ENCODE peak calls at places on chromosomes 7 and 10, in ten cellular contexts. One of them, this sample, is unnamed.

GRCh38 chr10:92530421-92530820 is 43.5 kb downstream of the IDE start:
- DNase-seq in lung microvascular endothelial cell: no peak
- DNase-seq in NCI-H2029 treated with DMSO at 0.1 percent for 48 hours: no peak
- DNase-seq in central memory CD4-positive, alpha-beta T cell: no peak
- DNase-seq in NCI-H510A treated with DMSO at 0.1 percent for 48 hours: no peak
- DNase-seq in dorsolateral prefrontal cortex: no peak
- DNase-seq in substantia nigra: no peak
- DNase-seq in amniotic stem cell: no peak
- DNase-seq in mesendoderm: no peak
- DNase-seq in T1000: no peak
- DNase-seq in this sample: peak; percentile 26

GRCh38 chr10:121540773-121541395 is 57.4 kb downstream of the FGFR2 start:
- DNase-seq in amniotic stem cell: no peak
- DNase-seq in mesendoderm: no peak
- DNase-seq in T1000: no peak
- DNase-seq in lung microvascular endothelial cell: no peak
- DNase-seq in NCI-H2029 treated with DMSO at 0.1 percent for 48 hours: no peak
- DNase-seq in substantia nigra: no peak
- DNase-seq in central memory CD4-positive, alpha-beta T cell: no peak
- DNase-seq in NCI-H510A treated with DMSO at 0.1 percent for 48 hours: no peak
- DNase-seq in dorsolateral prefrontal cortex: no peak
- DNase-seq in this sample: no peak

GRCh38 chr10:191703-192518 is 56.7 kb downstream of the ZMYND11 start:
- DNase-seq in amniotic stem cell: peak; percentile 35
- DNase-seq in NCI-H510A treated with DMSO at 0.1 percent for 48 hours: no peak
- DNase-seq in substantia nigra: no peak
- DNase-seq in central memory CD4-positive, alpha-beta T cell: no peak
- DNase-seq in dorsolateral prefrontal cortex: no peak
- DNase-seq in mesendoderm: no peak
- DNase-seq in NCI-H2029 treated with DMSO at 0.1 percent for 48 hours: no peak
- DNase-seq in T1000: no peak
- DNase-seq in lung microvascular endothelial cell: no peak
- DNase-seq in this sample: peak; percentile 54

GRCh38 chr7:140673063-140673769 is 471 bp downstream of the ADCK2 start:
- DNase-seq in NCI-H510A treated with DMSO at 0.1 percent for 48 hours: peak; percentile 50
- DNase-seq in lung microvascular endothelial cell: peak; percentile 26
- DNase-seq in central memory CD4-positive, alpha-beta T cell: peak; percentile 67
- DNase-seq in mesendoderm: peak; percentile 67
- DNase-seq in amniotic stem cell: no peak
- DNase-seq in substantia nigra: no peak
- DNase-seq in dorsolateral prefrontal cortex: peak; percentile 45
- DNase-seq in T1000: no peak
- DNase-seq in NCI-H2029 treated with DMSO at 0.1 percent for 48 hours: peak; percentile 28
- DNase-seq in this sample: peak; percentile 65

GRCh38 chr10:15515207-15515606 is 144.1 kb upstream of the FAM171A1 start:
- DNase-seq in lung microvascular endothelial cell: no peak
- DNase-seq in mesendoderm: no peak
- DNase-seq in NCI-H2029 treated with DMSO at 0.1 percent for 48 hours: no peak
- DNase-seq in dorsolateral prefrontal cortex: no peak
- DNase-seq in amniotic stem cell: no peak
- DNase-seq in central memory CD4-positive, alpha-beta T cell: no peak
- DNase-seq in NCI-H510A treated with DMSO at 0.1 percent for 48 hours: no peak
- DNase-seq in substantia nigra: peak; percentile 2
- DNase-seq in T1000: no peak
- DNase-seq in this sample: no peak

GRCh38 chr10:111515706-111516105 is 438.9 kb downstream of the ADRA2A start:
- DNase-seq in central memory CD4-positive, alpha-beta T cell: no peak
- DNase-seq in NCI-H2029 treated with DMSO at 0.1 percent for 48 hours: no peak
- DNase-seq in NCI-H510A treated with DMSO at 0.1 percent for 48 hours: no peak
- DNase-seq in lung microvascular endothelial cell: no peak
- DNase-seq in substantia nigra: no peak
- DNase-seq in T1000: no peak
- DNase-seq in dorsolateral prefrontal cortex: no peak
- DNase-seq in amniotic stem cell: no peak
- DNase-seq in mesendoderm: no peak
- DNase-seq in this sample: no peak

GRCh38 chr7:51428226-51428887 is 111.7 kb upstream of the COBL start:
- DNase-seq in central memory CD4-positive, alpha-beta T cell: no peak
- DNase-seq in NCI-H510A treated with DMSO at 0.1 percent for 48 hours: peak; percentile 70
- DNase-seq in amniotic stem cell: no peak
- DNase-seq in dorsolateral prefrontal cortex: no peak
- DNase-seq in lung microvascular endothelial cell: no peak
- DNase-seq in T1000: no peak
- DNase-seq in mesendoderm: peak; percentile 43
- DNase-seq in NCI-H2029 treated with DMSO at 0.1 percent for 48 hours: peak; percentile 10
- DNase-seq in substantia nigra: no peak
- DNase-seq in this sample: peak; percentile 28

GRCh38 chr10:3151889-3152565 is 20.6 kb downstream of the PITRM1 start:
- DNase-seq in central memory CD4-positive, alpha-beta T cell: no peak
- DNase-seq in substantia nigra: no peak
- DNase-seq in dorsolateral prefrontal cortex: peak; percentile 6
- DNase-seq in mesendoderm: no peak
- DNase-seq in T1000: no peak
- DNase-seq in NCI-H510A treated with DMSO at 0.1 percent for 48 hours: no peak
- DNase-seq in NCI-H2029 treated with DMSO at 0.1 percent for 48 hours: no peak
- DNase-seq in amniotic stem cell: no peak
- DNase-seq in lung microvascular endothelial cell: no peak
- DNase-seq in this sample: no peak

GRCh38 chr7:111196655-111197054 is 105.7 kb downstream of the LRRN3 start:
- DNase-seq in NCI-H510A treated with DMSO at 0.1 percent for 48 hours: no peak
- DNase-seq in dorsolateral prefrontal cortex: no peak
- DNase-seq in substantia nigra: no peak
- DNase-seq in central memory CD4-positive, alpha-beta T cell: no peak
- DNase-seq in mesendoderm: no peak
- DNase-seq in amniotic stem cell: no peak
- DNase-seq in lung microvascular endothelial cell: no peak
- DNase-seq in NCI-H2029 treated with DMSO at 0.1 percent for 48 hours: no peak
- DNase-seq in T1000: no peak
- DNase-seq in this sample: no peak

GRCh38 chr10:93921338-93921737 is 27.6 kb downstream of the SLC35G1 start:
- DNase-seq in central memory CD4-positive, alpha-beta T cell: no peak
- DNase-seq in lung microvascular endothelial cell: peak; percentile 16
- DNase-seq in substantia nigra: no peak
- DNase-seq in dorsolateral prefrontal cortex: no peak
- DNase-seq in NCI-H2029 treated with DMSO at 0.1 percent for 48 hours: no peak
- DNase-seq in amniotic stem cell: no peak
- DNase-seq in T1000: no peak
- DNase-seq in mesendoderm: peak; percentile 25
- DNase-seq in NCI-H510A treated with DMSO at 0.1 percent for 48 hours: no peak
- DNase-seq in this sample: no peak

GRCh38 chr7:31336202-31337035 is 4.1 kb downstream of the NEUROD6 start:
- DNase-seq in dorsolateral prefrontal cortex: no peak
- DNase-seq in central memory CD4-positive, alpha-beta T cell: no peak
- DNase-seq in lung microvascular endothelial cell: no peak
- DNase-seq in mesendoderm: peak; percentile 31
- DNase-seq in NCI-H2029 treated with DMSO at 0.1 percent for 48 hours: no peak
- DNase-seq in amniotic stem cell: no peak
- DNase-seq in NCI-H510A treated with DMSO at 0.1 percent for 48 hours: no peak
- DNase-seq in T1000: no peak
- DNase-seq in substantia nigra: no peak
- DNase-seq in this sample: no peak

GRCh38 chr10:8392216-8392615 is 337.7 kb downstream of the GATA3 start:
- DNase-seq in NCI-H510A treated with DMSO at 0.1 percent for 48 hours: no peak
- DNase-seq in NCI-H2029 treated with DMSO at 0.1 percent for 48 hours: no peak
- DNase-seq in mesendoderm: no peak
- DNase-seq in amniotic stem cell: no peak
- DNase-seq in dorsolateral prefrontal cortex: no peak
- DNase-seq in substantia nigra: no peak
- DNase-seq in central memory CD4-positive, alpha-beta T cell: no peak
- DNase-seq in T1000: peak; percentile 8
- DNase-seq in lung microvascular endothelial cell: no peak
- DNase-seq in this sample: peak; percentile 64

GRCh38 chr10:24307696-24308476 is 98.9 kb downstream of the KIAA1217 start:
- DNase-seq in lung microvascular endothelial cell: no peak
- DNase-seq in NCI-H510A treated with DMSO at 0.1 percent for 48 hours: no peak
- DNase-seq in dorsolateral prefrontal cortex: no peak
- DNase-seq in amniotic stem cell: no peak
- DNase-seq in central memory CD4-positive, alpha-beta T cell: no peak
- DNase-seq in mesendoderm: peak; percentile 23
- DNase-seq in T1000: no peak
- DNase-seq in NCI-H2029 treated with DMSO at 0.1 percent for 48 hours: no peak
- DNase-seq in substantia nigra: no peak
- DNase-seq in this sample: peak; percentile 91

GRCh38 chr7:19713676-19714075 is 4.8 kb upstream of the POLR1F start:
- DNase-seq in T1000: peak; percentile 9
- DNase-seq in lung microvascular endothelial cell: peak; percentile 54
- DNase-seq in NCI-H2029 treated with DMSO at 0.1 percent for 48 hours: no peak
- DNase-seq in central memory CD4-positive, alpha-beta T cell: peak; percentile 31
- DNase-seq in amniotic stem cell: no peak
- DNase-seq in dorsolateral prefrontal cortex: no peak
- DNase-seq in NCI-H510A treated with DMSO at 0.1 percent for 48 hours: no peak
- DNase-seq in mesendoderm: peak; percentile 53
- DNase-seq in substantia nigra: no peak
- DNase-seq in this sample: peak; percentile 66

GRCh38 chr7:117480978-117481377 is 1.2 kb downstream of the CFTR start:
- DNase-seq in substantia nigra: no peak
- DNase-seq in mesendoderm: peak; percentile 8
- DNase-seq in dorsolateral prefrontal cortex: no peak
- DNase-seq in NCI-H2029 treated with DMSO at 0.1 percent for 48 hours: no peak
- DNase-seq in amniotic stem cell: no peak
- DNase-seq in central memory CD4-positive, alpha-beta T cell: no peak
- DNase-seq in T1000: no peak
- DNase-seq in NCI-H510A treated with DMSO at 0.1 percent for 48 hours: no peak
- DNase-seq in lung microvascular endothelial cell: no peak
- DNase-seq in this sample: no peak

This sample was measured in astrocyte of the hippocampus.